ENCODE peak calls at places on chromosomes 1 and 21, in five cellular contexts. One of them, this sample, is unnamed.

GRCh38 chr1:47931395-47931794 is 65.8 kb downstream of the TRABD2B start:
- DNase-seq in stimulated activated naive CD8-positive, alpha-beta T cell treated with anti-CD3 and anti-CD28 coated beads, Interleukin-15, Interleukin-2, amounts not matched to agents 100 U/mL and 50 U/mL, for 24 hours: no peak
- DNase-seq in Calu3: peak; percentile 55
- DNase-seq in effector CD4-positive, alpha-beta T cell: no peak
- DNase-seq in NCI-H1436: peak; percentile 37
- DNase-seq in this sample: peak; percentile 60

GRCh38 chr1:162904579-162904978 is 43.6 kb upstream of the CCDC190 start:
- DNase-seq in stimulated activated naive CD8-positive, alpha-beta T cell treated with anti-CD3 and anti-CD28 coated beads, Interleukin-15, Interleukin-2, amounts not matched to agents 100 U/mL and 50 U/mL, for 24 hours: no peak
- DNase-seq in NCI-H1436: no peak
- DNase-seq in Calu3: no peak
- DNase-seq in effector CD4-positive, alpha-beta T cell: no peak
- DNase-seq in this sample: no peak

GRCh38 chr21:35525443-35525842 is 476.3 kb upstream of the RUNX1 start:
- DNase-seq in effector CD4-positive, alpha-beta T cell: no peak
- DNase-seq in stimulated activated naive CD8-positive, alpha-beta T cell treated with anti-CD3 and anti-CD28 coated beads, Interleukin-15, Interleukin-2, amounts not matched to agents 100 U/mL and 50 U/mL, for 24 hours: no peak
- DNase-seq in Calu3: no peak
- DNase-seq in NCI-H1436: no peak
- DNase-seq in this sample: no peak

GRCh38 chr1:94951056-94951455 is 24.1 kb upstream of the CNN3 start:
- DNase-seq in NCI-H1436: no peak
- DNase-seq in Calu3: no peak
- DNase-seq in stimulated activated naive CD8-positive, alpha-beta T cell treated with anti-CD3 and anti-CD28 coated beads, Interleukin-15, Interleukin-2, amounts not matched to agents 100 U/mL and 50 U/mL, for 24 hours: no peak
- DNase-seq in effector CD4-positive, alpha-beta T cell: no peak
- DNase-seq in this sample: no peak

GRCh38 chr1:33866286-33866685 is 2.4 kb downstream of the HMGB4 start:
- DNase-seq in Calu3: no peak
- DNase-seq in stimulated activated naive CD8-positive, alpha-beta T cell treated with anti-CD3 and anti-CD28 coated beads, Interleukin-15, Interleukin-2, amounts not matched to agents 100 U/mL and 50 U/mL, for 24 hours: no peak
- DNase-seq in NCI-H1436: no peak
- DNase-seq in effector CD4-positive, alpha-beta T cell: no peak
- DNase-seq in this sample: no peak

GRCh38 chr1:184037849-184038591 is 492 bp upstream of the COLGALT2 start:
- DNase-seq in stimulated activated naive CD8-positive, alpha-beta T cell treated with anti-CD3 and anti-CD28 coated beads, Interleukin-15, Interleukin-2, amounts not matched to agents 100 U/mL and 50 U/mL, for 24 hours: no peak
- DNase-seq in NCI-H1436: no peak
- DNase-seq in Calu3: no peak
- DNase-seq in effector CD4-positive, alpha-beta T cell: no peak
- DNase-seq in this sample: no peak

GRCh38 chr1:203186446-203187305 is at the start of gene CHI3L1:
- DNase-seq in stimulated activated naive CD8-positive, alpha-beta T cell treated with anti-CD3 and anti-CD28 coated beads, Interleukin-15, Interleukin-2, amounts not matched to agents 100 U/mL and 50 U/mL, for 24 hours: no peak
- DNase-seq in effector CD4-positive, alpha-beta T cell: no peak
- DNase-seq in NCI-H1436: no peak
- DNase-seq in Calu3: no peak
- DNase-seq in this sample: no peak

GRCh38 chr1:246897302-246897701 is 34.4 kb downstream of the AHCTF1 start:
- DNase-seq in Calu3: no peak
- DNase-seq in effector CD4-positive, alpha-beta T cell: no peak
- DNase-seq in NCI-H1436: no peak
- DNase-seq in stimulated activated naive CD8-positive, alpha-beta T cell treated with anti-CD3 and anti-CD28 coated beads, Interleukin-15, Interleukin-2, amounts not matched to agents 100 U/mL and 50 U/mL, for 24 hours: no peak
- DNase-seq in this sample: no peak